ENCODE peak calls at places on chromosomes 4 and X, in four cellular contexts. One of them, this sample, is unnamed.

GRCh38 chr4:45662996-45663395 is 460.9 kb downstream of the GABRG1 start:
- DNase-seq in HepG2: no peak
- DNase-seq in K562: no peak
- DNase-seq in GM12878: no peak
- DNase-seq in this sample: no peak

GRCh38 chr4:54657194-54657555 is 582 bp upstream of the KIT start:
- DNase-seq in HepG2: no peak
- DNase-seq in K562: no peak
- DNase-seq in GM12878: no peak
- DNase-seq in this sample: no peak

GRCh38 chrX:138771042-138771441 is 59.5 kb upstream of the FGF13 start:
- DNase-seq in HepG2: no peak
- DNase-seq in K562: no peak
- DNase-seq in GM12878: no peak
- DNase-seq in this sample: no peak

GRCh38 chr4:83378426-83378825 is 43.8 kb upstream of the HPSE start:
- DNase-seq in HepG2: no peak
- DNase-seq in K562: peak; percentile 58
- DNase-seq in GM12878: no peak
- DNase-seq in this sample: no peak

GRCh38 chr4:19883841-19884240 is 367.9 kb upstream of the SLIT2 start:
- DNase-seq in HepG2: no peak
- DNase-seq in K562: no peak
- DNase-seq in GM12878: no peak
- DNase-seq in this sample: no peak

GRCh38 chr4:155232432-155232831 is 24.0 kb downstream of the NPY2R start:
- DNase-seq in HepG2: no peak
- DNase-seq in K562: no peak
- DNase-seq in GM12878: no peak
- DNase-seq in this sample: no peak

GRCh38 chr4:183362916-183363542 is 40.8 kb upstream of the CLDN24 start:
- DNase-seq in HepG2: peak; percentile 14
- DNase-seq in K562: peak; percentile 31
- DNase-seq in GM12878: no peak
- DNase-seq in this sample: peak; percentile 52

GRCh38 chr4:38424171-38424871 is 239.7 kb upstream of the KLF3 start:
- DNase-seq in HepG2: peak; percentile 93
- DNase-seq in K562: no peak
- DNase-seq in GM12878: no peak
- DNase-seq in this sample: peak; percentile 4

GRCh38 chr4:105257817-105258495 is 111.3 kb downstream of the TET2 start:
- DNase-seq in HepG2: no peak
- DNase-seq in K562: no peak
- DNase-seq in GM12878: no peak
- DNase-seq in this sample: no peak

GRCh38 chr4:84167579-84167978 is 331.5 kb downstream of the NKX6-1 start:
- DNase-seq in HepG2: peak; percentile 3
- DNase-seq in K562: peak; percentile 18
- DNase-seq in GM12878: no peak
- DNase-seq in this sample: no peak

GRCh38 chrX:1468250-1468772 is 15.6 kb upstream of the ASMTL start:
- DNase-seq in HepG2: no peak
- DNase-seq in K562: no peak
- DNase-seq in GM12878: peak; percentile 83
- DNase-seq in this sample: no peak

GRCh38 chr4:127055349-127055748 is 577.4 kb upstream of the INTU start:
- DNase-seq in HepG2: no peak
- DNase-seq in K562: no peak
- DNase-seq in GM12878: no peak
- DNase-seq in this sample: no peak

GRCh38 chr4:26087108-26087507 is 173.1 kb downstream of the SMIM20 start:
- DNase-seq in HepG2: no peak
- DNase-seq in K562: no peak
- DNase-seq in GM12878: no peak
- DNase-seq in this sample: no peak

GRCh38 chr4:175470141-175470540 is 341.9 kb downstream of the GPM6A start:
- DNase-seq in HepG2: no peak
- DNase-seq in K562: no peak
- DNase-seq in GM12878: no peak
- DNase-seq in this sample: no peak

GRCh38 chr4:78764498-78764961 is 11.6 kb upstream of the BMP2K start:
- DNase-seq in HepG2: no peak
- DNase-seq in K562: peak; percentile 67
- DNase-seq in GM12878: no peak
- DNase-seq in this sample: no peak

GRCh38 chr4:37068580-37068979 is 176.0 kb upstream of the NWD2 start:
- DNase-seq in HepG2: peak; percentile 2
- DNase-seq in K562: peak; percentile 14
- DNase-seq in GM12878: no peak
- DNase-seq in this sample: no peak

GRCh38 chr4:107922486-107923473 is 8.6 kb upstream of the CYP2U1 start:
- DNase-seq in HepG2: no peak
- DNase-seq in K562: no peak
- DNase-seq in GM12878: no peak
- DNase-seq in this sample: no peak

GRCh38 chrX:17860811-17861495 is at the start of gene RAI2:
- DNase-seq in HepG2: no peak
- DNase-seq in K562: peak; percentile 8
- DNase-seq in GM12878: no peak
- DNase-seq in this sample: no peak

GRCh38 chrX:150775569-150776350 is 82.6 kb downstream of the MTMR1 start:
- DNase-seq in HepG2: no peak
- DNase-seq in K562: no peak
- DNase-seq in GM12878: no peak
- DNase-seq in this sample: no peak

GRCh38 chrX:30957753-30958152 is 68.7 kb upstream of the TAB3 start:
- DNase-seq in HepG2: peak; percentile 20
- DNase-seq in K562: peak; percentile 6
- DNase-seq in GM12878: no peak
- DNase-seq in this sample: no peak

GRCh38 chr4:47930971-47931804 is 16.8 kb upstream of the NFXL1 start:
- DNase-seq in HepG2: no peak
- DNase-seq in K562: no peak
- DNase-seq in GM12878: no peak
- DNase-seq in this sample: peak; percentile 45

GRCh38 chrX:153993079-153993478 is 20.5 kb downstream of the TMEM187 start:
- DNase-seq in HepG2: no peak
- DNase-seq in K562: no peak
- DNase-seq in GM12878: no peak
- DNase-seq in this sample: no peak

GRCh38 chrX:153688900-153689590 is 1.3 kb downstream of the SLC6A8 start:
- DNase-seq in HepG2: no peak
- DNase-seq in K562: peak; percentile 41
- DNase-seq in GM12878: no peak
- DNase-seq in this sample: peak; percentile 6

GRCh38 chr4:4491396-4491893 is 50.4 kb downstream of the STX18 start:
- DNase-seq in HepG2: no peak
- DNase-seq in K562: no peak
- DNase-seq in GM12878: no peak
- DNase-seq in this sample: no peak

GRCh38 chr4:36310793-36311192 is 29.4 kb downstream of the DTHD1 start:
- DNase-seq in HepG2: no peak
- DNase-seq in K562: no peak
- DNase-seq in GM12878: no peak
- DNase-seq in this sample: no peak

GRCh38 chr4:7500404-7500803 is 65.7 kb upstream of the PSAPL1 start:
- DNase-seq in HepG2: no peak
- DNase-seq in K562: no peak
- DNase-seq in GM12878: no peak
- DNase-seq in this sample: no peak

GRCh38 chr4:144650311-144650820 is 4.4 kb downstream of the HHIP start:
- DNase-seq in HepG2: no peak
- DNase-seq in K562: no peak
- DNase-seq in GM12878: no peak
- DNase-seq in this sample: peak; percentile 45

GRCh38 chrX:101229155-101229554 is 9.6 kb downstream of the DRP2 start:
- DNase-seq in HepG2: no peak
- DNase-seq in K562: no peak
- DNase-seq in GM12878: no peak
- DNase-seq in this sample: no peak

GRCh38 chr4:8291036-8291682 is 21.6 kb downstream of the HTRA3 start:
- DNase-seq in HepG2: no peak
- DNase-seq in K562: no peak
- DNase-seq in GM12878: no peak
- DNase-seq in this sample: no peak

GRCh38 chr4:156983366-156983765 is 11.8 kb upstream of the PDGFC start:
- DNase-seq in HepG2: no peak
- DNase-seq in K562: no peak
- DNase-seq in GM12878: no peak
- DNase-seq in this sample: peak; percentile 44

GRCh38 chr4:2935762-2936743 is 27.2 kb downstream of the NOP14 start:
- DNase-seq in HepG2: no peak
- DNase-seq in K562: peak; percentile 81
- DNase-seq in GM12878: peak; percentile 57
- DNase-seq in this sample: no peak

GRCh38 chrX:78199851-78200250 is 60.4 kb upstream of the TAF9B start:
- DNase-seq in HepG2: peak; percentile 31
- DNase-seq in K562: peak; percentile 48
- DNase-seq in GM12878: no peak
- DNase-seq in this sample: peak; percentile 21

GRCh38 chr4:83124079-83124780 is 9.7 kb upstream of the PLAC8 start:
- DNase-seq in HepG2: no peak
- DNase-seq in K562: no peak
- DNase-seq in GM12878: no peak
- DNase-seq in this sample: no peak

DNA sequence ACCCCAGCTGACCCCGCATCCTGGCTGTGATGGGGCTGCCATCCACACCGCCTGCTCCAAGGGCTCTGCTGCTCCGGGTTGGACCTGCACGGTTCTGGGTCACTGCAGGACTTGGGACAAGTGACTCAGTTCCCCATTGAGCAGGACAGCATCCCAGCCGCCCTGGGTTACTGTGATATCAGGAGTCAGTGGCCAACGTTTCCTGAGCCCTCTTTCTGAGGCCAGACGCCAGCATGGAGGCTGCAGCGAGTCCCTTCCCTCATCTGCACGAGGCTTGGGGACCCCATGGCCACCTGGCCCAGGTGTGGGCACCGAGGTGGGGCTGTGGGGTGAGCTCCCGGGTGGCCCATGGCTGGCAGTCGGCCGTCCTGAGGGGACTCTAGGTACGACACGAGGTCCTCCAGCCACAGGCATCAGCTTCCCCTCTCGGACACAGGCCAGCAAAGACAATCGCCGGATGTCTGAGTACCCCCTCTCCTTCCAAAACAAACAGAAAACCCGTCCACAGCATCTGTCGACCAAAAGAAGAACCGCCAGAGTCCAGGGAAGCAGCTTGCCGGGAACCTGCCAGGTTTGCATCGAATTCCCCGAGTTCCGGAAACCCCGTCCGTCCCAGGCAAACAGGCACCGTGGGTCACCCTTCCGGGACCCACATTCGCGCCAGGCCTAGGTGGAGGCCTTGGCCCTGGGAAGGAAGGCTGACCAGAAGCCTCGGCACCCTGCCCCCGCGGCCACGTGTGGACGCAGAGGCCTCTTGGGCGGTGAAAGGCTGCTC is 136.1 kb downstream of the FAM53A start:
- DNase-seq in HepG2: no peak
- DNase-seq in K562: no peak
- DNase-seq in GM12878: no peak
- DNase-seq in this sample: peak; percentile 80
- TF ChIP-seq EZH2 in HepG2: no peak
- TF ChIP-seq EZH2 in K562: no peak
- TF ChIP-seq EZH2 in GM12878: no peak
- TF ChIP-seq EZH2 in this sample: no peak

GRCh38 chrX:53694642-53695041 is 8.1 kb upstream of the HUWE1 start:
- DNase-seq in HepG2: no peak
- DNase-seq in K562: no peak
- DNase-seq in GM12878: no peak
- DNase-seq in this sample: no peak

GRCh38 chrX:53695901-53696300 is 9.4 kb upstream of the HUWE1 start:
- DNase-seq in HepG2: no peak
- DNase-seq in K562: no peak
- DNase-seq in GM12878: no peak
- DNase-seq in this sample: no peak
- TF ChIP-seq MYC in HepG2: no peak
- TF ChIP-seq MYC in K562: no peak
- TF ChIP-seq MYC in GM12878: no peak
- TF ChIP-seq MYC in this sample: no peak

DNA sequence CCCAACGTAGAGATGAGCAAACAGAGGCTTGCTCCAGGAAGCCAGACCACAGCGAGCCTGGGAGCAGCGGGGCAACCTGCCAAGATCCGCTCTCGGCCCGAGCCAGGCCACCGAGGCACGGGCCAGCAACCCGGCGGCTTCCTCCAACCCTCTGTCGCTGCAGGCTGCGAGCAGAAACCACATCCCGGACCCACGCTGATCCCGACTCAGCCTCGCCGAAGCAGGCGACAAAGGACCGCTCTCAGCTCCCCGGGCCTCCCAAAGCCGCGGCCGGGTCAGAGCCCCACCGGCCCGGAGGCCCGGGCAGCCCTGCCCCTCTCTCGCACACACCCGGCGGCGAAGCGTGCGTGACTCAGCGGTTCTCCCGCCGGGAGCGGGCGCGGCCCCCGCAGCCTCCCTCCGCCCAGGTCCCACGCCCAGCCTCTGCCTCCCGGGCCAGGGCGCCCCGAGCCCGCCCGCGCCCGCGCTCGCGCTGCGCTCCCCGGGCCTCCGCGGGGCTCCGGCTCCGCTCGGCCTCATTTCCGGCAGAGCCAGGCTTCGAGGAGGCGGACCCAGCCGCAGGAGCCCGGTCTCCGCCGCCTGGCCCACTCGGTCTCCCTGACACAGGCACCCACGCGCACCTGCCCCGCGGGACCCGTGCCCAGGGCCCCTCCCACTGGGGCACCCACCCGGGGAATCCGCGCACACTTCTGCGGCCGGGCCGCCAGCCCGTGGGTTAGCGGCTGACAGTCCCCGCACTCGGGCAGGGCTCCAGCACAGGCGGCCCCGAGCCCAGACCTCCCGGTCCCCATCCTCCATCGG is 1.7 kb downstream of the PPP2R2C start:
- DNase-seq in HepG2: no peak
- DNase-seq in K562: peak; percentile 61
- DNase-seq in GM12878: no peak
- DNase-seq in this sample: peak; percentile 12
- TF ChIP-seq EZH2 in HepG2: peak; percentile 87
- TF ChIP-seq EZH2 in K562: no peak
- TF ChIP-seq EZH2 in GM12878: no peak
- TF ChIP-seq EZH2 in this sample: no peak

DNA sequence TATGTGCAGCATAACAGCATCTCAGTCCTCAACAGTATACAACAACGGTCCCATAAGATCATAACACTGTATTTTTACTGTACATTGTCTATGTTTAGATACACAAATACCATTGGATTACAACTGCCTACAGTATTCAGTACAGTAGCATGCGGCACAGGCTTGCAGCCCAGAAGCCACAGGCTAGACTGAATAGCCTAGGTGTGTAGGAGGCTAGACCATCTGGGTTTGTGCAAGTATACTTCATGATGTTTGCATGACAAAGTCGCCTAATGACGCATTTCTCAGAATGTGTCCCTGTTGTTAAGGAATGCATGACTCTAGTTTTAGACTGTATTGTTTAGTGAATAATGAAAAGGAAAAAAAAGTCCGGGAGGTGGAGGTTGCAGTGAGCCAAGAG is 56.5 kb upstream of the C4orf50 start:
- DNase-seq in HepG2: no peak
- DNase-seq in K562: no peak
- DNase-seq in GM12878: no peak
- DNase-seq in this sample: no peak
- TF ChIP-seq MYC in HepG2: no peak
- TF ChIP-seq MYC in K562: no peak
- TF ChIP-seq MYC in GM12878: no peak
- TF ChIP-seq MYC in this sample: no peak

GRCh38 chr4:173522160-173522873 is 7.7 kb downstream of the HAND2 start:
- DNase-seq in HepG2: no peak
- DNase-seq in K562: peak; percentile 71
- DNase-seq in GM12878: no peak
- DNase-seq in this sample: peak; percentile 29
- TF ChIP-seq EZH2 in HepG2: no peak
- TF ChIP-seq EZH2 in K562: no peak
- TF ChIP-seq EZH2 in GM12878: no peak
- TF ChIP-seq EZH2 in this sample: peak; percentile 89

This sample was measured in endothelial cell of umbilical vein.